ENCODE peak calls at places on chromosome 20, in seven cellular contexts. F is hepatocyte, I is lower lobe of right lung, V is psoas muscle, G is ascending aorta, U is heart right ventricle, W is stomach. A is an unnamed sample.

GRCh38 chr20:10537850-10538480 is 102.9 kb downstream of the SLX4IP start:
- DNase-seq in G (no peak), U (no peak), V (no peak), I (no peak), W (no peak), F (no peak), A (no peak)

GRCh38 chr20:36929290-36929689 is 22.2 kb downstream of the SAMHD1 start:
- DNase-seq in U (no peak), V (no peak), G (no peak), I (no peak), F (no peak), W (no peak), A (no peak)

GRCh38 chr20:49644980-49645565 is 68.6 kb downstream of the B4GALT5 start:
- DNase-seq in V (no peak), U (no peak), I (no peak), G (no peak), F (no peak), W (no peak), A (no peak)

GRCh38 chr20:38633577-38634093 is 32.0 kb downstream of the ARHGAP40 start:
- DNase-seq in I (peak; percentile 57), U (peak; percentile 23), W (peak; percentile 53), V (peak; percentile 57), F (peak; percentile 73), G (no peak), A (peak; percentile 56)

GRCh38 chr20:9160341-9160740 is 91.5 kb downstream of the PLCB4 start:
- DNase-seq in W (no peak), U (no peak), G (no peak), I (no peak), V (no peak), F (no peak), A (no peak)

GRCh38 chr20:11261533-11262000 is 587.8 kb upstream of the JAG1 start:
- DNase-seq in U (no peak), V (no peak), W (no peak), I (no peak), F (no peak), G (no peak), A (no peak)

GRCh38 chr20:35395728-35396127 is 16.0 kb downstream of the UQCC1 start:
- DNase-seq in U (no peak), G (peak; percentile 76), F (no peak), I (no peak), V (no peak), W (no peak), A (no peak)

GRCh38 chr20:25600632-25601031 is 15.3 kb upstream of the NINL start:
- DNase-seq in F (no peak), G (no peak), I (no peak), V (no peak), U (no peak), W (no peak), A (no peak)

GRCh38 chr20:3622411-3622810 is 40.8 kb downstream of the GFRA4 start:
- DNase-seq in V (no peak), G (no peak), I (no peak), U (no peak), W (no peak), F (no peak), A (no peak)

GRCh38 chr20:61520761-61521460 is 268.9 kb downstream of the CDH4 start:
- DNase-seq in G (no peak), V (no peak), I (no peak), F (no peak), W (no peak), U (no peak), A (no peak)

GRCh38 chr20:62161347-62161746 is 17.8 kb downstream of the SS18L1 start:
- DNase-seq in U (no peak), I (no peak), G (no peak), F (no peak), V (no peak), W (no peak), A (no peak)

GRCh38 chr20:24422361-24422760 is 47.1 kb upstream of the SYNDIG1 start:
- DNase-seq in W (no peak), U (no peak), F (no peak), V (no peak), G (no peak), I (no peak), A (no peak)

GRCh38 chr20:22471156-22471836 is 113.1 kb downstream of the FOXA2 start:
- DNase-seq in W (peak; percentile 56), V (no peak), F (no peak), I (no peak), G (no peak), U (no peak), A (no peak)

GRCh38 chr20:49579874-49580817 is 12.2 kb upstream of the PTGIS start:
- DNase-seq in I (no peak), W (no peak), G (no peak), U (no peak), F (peak; percentile 31), V (no peak), A (no peak)

GRCh38 chr20:38979434-38979833 is 17.3 kb downstream of the DHX35 start:
- DNase-seq in W (no peak), U (no peak), G (no peak), V (no peak), I (no peak), F (no peak), A (no peak)

GRCh38 chr20:53296451-53297153 is 297.0 kb downstream of the ZNF217 start:
- DNase-seq in G (no peak), V (no peak), F (no peak), U (no peak), I (no peak), W (no peak), A (no peak)

GRCh38 chr20:53335509-53335908 is 258.1 kb downstream of the ZNF217 start:
- DNase-seq in W (no peak), I (no peak), V (no peak), F (no peak), G (no peak), U (peak; percentile 8), A (no peak)

GRCh38 chr20:58407966-58408557 is 19.0 kb downstream of the VAPB start:
- DNase-seq in V (no peak), I (no peak), U (no peak), W (no peak), F (no peak), G (no peak), A (peak; percentile 50)

GRCh38 chr20:58403272-58403671 is 14.2 kb downstream of the VAPB start:
- DNase-seq in I (no peak), U (no peak), W (no peak), V (no peak), G (no peak), F (no peak), A (no peak)

GRCh38 chr20:58407201-58407873 is 18.3 kb downstream of the VAPB start:
- DNase-seq in V (no peak), U (no peak), F (no peak), G (no peak), I (no peak), W (no peak), A (no peak)

GRCh38 chr20:58406422-58407001 is 17.5 kb downstream of the VAPB start:
- DNase-seq in G (no peak), W (no peak), U (no peak), I (no peak), F (no peak), V (no peak), A (no peak)

GRCh38 chr20:58405504-58406291 is 16.7 kb downstream of the VAPB start:
- DNase-seq in I (no peak), F (no peak), V (no peak), G (no peak), U (no peak), W (no peak), A (no peak)
- H3K4me1 ChIP-seq in I (peaks cover 53% of the 10 kb centered on the region), F (peaks cover 7% of the 10 kb centered on the region), V (peaks cover 71% of the 10 kb centered on the region), G (no peaks in the 10 kb centered on the region), U (peaks cover 35% of the 10 kb centered on the region), W (peaks cover 88% of the 10 kb centered on the region), A (peaks cover 36% of the 10 kb centered on the region)

GRCh38 chr20:41475507-41475906 is 108.9 kb upstream of the EMILIN3 start:
- DNase-seq in U (no peak), W (no peak), V (no peak), G (no peak), F (no peak), I (no peak), A (no peak)
- H3K27ac ChIP-seq in U (no peak overlapping the region), W (peak overlapping the region; percentile 57), V (peak overlapping the region; percentile 81), G (peak overlapping the region; percentile 20), F (no peak overlapping the region), I (no peak overlapping the region), A (no peak overlapping the region)

GRCh38 chr20:20395856-20396600 is 28.1 kb downstream of the INSM1 start:
- DNase-seq in W (no peak), V (no peak), G (no peak), U (no peak), I (no peak), F (no peak), A (no peak)

GRCh38 chr20:20396794-20397193 is 28.9 kb downstream of the INSM1 start:
- DNase-seq in U (no peak), G (no peak), F (no peak), V (no peak), W (no peak), I (no peak), A (no peak)

GRCh38 chr20:20393207-20393606 is 25.3 kb downstream of the INSM1 start:
- DNase-seq in U (no peak), V (no peak), G (no peak), I (no peak), F (no peak), W (no peak), A (no peak)

GRCh38 chr20:20393770-20394169 is 25.9 kb downstream of the INSM1 start:
- DNase-seq in I (no peak), U (no peak), F (no peak), V (no peak), W (no peak), G (no peak), A (no peak)

DNA sequence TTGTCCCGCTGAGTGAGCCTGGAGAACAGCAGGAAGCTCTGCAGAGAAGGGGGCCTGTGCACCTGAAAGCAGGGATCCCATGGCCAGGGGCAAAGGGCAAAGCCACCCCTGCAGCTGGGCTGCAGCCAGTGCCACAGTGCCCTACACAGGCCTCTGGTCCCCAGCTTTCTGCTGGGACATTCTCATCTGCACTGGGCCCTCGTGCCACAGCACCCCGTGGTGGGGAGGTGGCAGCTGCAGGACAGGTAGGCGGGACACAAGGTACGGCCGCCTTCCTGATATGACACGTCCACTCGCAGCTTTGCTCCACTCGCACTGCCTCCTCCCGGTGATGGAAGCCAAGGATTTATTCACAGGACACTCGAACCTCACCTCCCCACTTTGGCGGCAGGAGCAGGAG is 27.2 kb downstream of the INSM1 start:
- DNase-seq in F (no peak), U (no peak), W (no peak), V (no peak), G (no peak), I (no peak), A (no peak)
- H3K9me3 ChIP-seq in F (no peaks in the 10 kb centered on the region), U (no peaks in the 10 kb centered on the region), W (no peaks in the 10 kb centered on the region), V (no peaks in the 10 kb centered on the region), G (no peaks in the 10 kb centered on the region), I (no peaks in the 10 kb centered on the region), A (no peaks in the 10 kb centered on the region)

GRCh38 chr20:57398231-57398821 is 7.1 kb downstream of the RBM38 start:
- DNase-seq in V (peak; percentile 91), F (no peak), I (peak; percentile 68), W (peak; percentile 80), U (peak; percentile 66), G (peak; percentile 79), A (peak; percentile 99)

GRCh38 chr20:57397004-57397692 is 6.0 kb downstream of the RBM38 start:
- DNase-seq in V (peak; percentile 50), F (no peak), G (no peak), W (no peak), U (no peak), I (peak; percentile 24), A (no peak)

GRCh38 chr20:57396638-57397003 is 5.4 kb downstream of the RBM38 start:
- DNase-seq in I (no peak), F (no peak), W (no peak), G (no peak), U (no peak), V (no peak), A (no peak)

GRCh38 chr20:57398901-57399535 is 7.8 kb downstream of the RBM38 start:
- DNase-seq in U (no peak), V (peak; percentile 45), G (no peak), F (no peak), I (peak; percentile 32), W (no peak), A (no peak)

GRCh38 chr20:57397693-57398108 is 6.5 kb downstream of the RBM38 start:
- DNase-seq in I (peak; percentile 65), U (no peak), W (peak; percentile 43), G (no peak), F (no peak), V (peak; percentile 63), A (peak; percentile 65)
- H3K4me1 ChIP-seq in I (peaks cover 68% of the 10 kb centered on the region), U (peaks cover 89% of the 10 kb centered on the region), W (peaks cover 99% of the 10 kb centered on the region), G (peaks cover 12% of the 10 kb centered on the region), F (no peaks in the 10 kb centered on the region), V (peaks cover 81% of the 10 kb centered on the region), A (peaks cover 100% of the 10 kb centered on the region)

A was measured in CD4-positive, CD25-positive, alpha-beta regulatory T cell.